ENCODE peak calls at places on chromosomes 11 and 22, in five cellular contexts. T, M, V, R and Y are unnamed samples.

GRCh38 chr11:46112961-46113617 is 8.2 kb downstream of the PHF21A start:
- DNase-seq in T (peak), M (peak), V (peak), R (peak), Y (peak)

GRCh38 chr11:19511413-19512183 is 201.0 kb upstream of the NAV2 start:
- DNase-seq in T (no peak), M (peak), V (peak), R (no peak), Y (no peak)

GRCh38 chr11:128841461-128842072 is 25.5 kb downstream of the KCNJ1 start:
- DNase-seq in T (no peak), M (no peak), V (no peak), R (no peak), Y (no peak)

GRCh38 chr11:104222464-104222863 is 58.5 kb upstream of the PDGFD start:
- DNase-seq in T (no peak), M (no peak), V (no peak), R (no peak), Y (no peak)

GRCh38 chr22:46234851-46235437 is 15.1 kb downstream of the CDPF1 start:
- DNase-seq in T (no peak), M (no peak), V (no peak), R (no peak), Y (no peak)

GRCh38 chr22:27045103-27045940 is 387.9 kb downstream of the MIAT start:
- DNase-seq in T (peak), M (peak), V (no peak), R (no peak), Y (peak)

GRCh38 chr11:123577081-123577598 is 77.3 kb downstream of the SCN3B start:
- DNase-seq in T (peak), M (peak), V (peak), R (peak), Y (peak)

GRCh38 chr22:42961815-42962214 is 53.1 kb downstream of the PACSIN2 start:
- DNase-seq in T (no peak), M (no peak), V (peak), R (no peak), Y (no peak)

GRCh38 chr11:103368151-103368550 is 258.9 kb downstream of the DYNC2H1 start:
- DNase-seq in T (no peak), M (no peak), V (no peak), R (no peak), Y (peak)

GRCh38 chr22:42116848-42117424 is 13.7 kb downstream of the CYP2D6 start:
- DNase-seq in T (no peak), M (no peak), V (no peak), R (peak), Y (no peak)

GRCh38 chr11:130198964-130199363 is 39.4 kb downstream of the ST14 start:
- DNase-seq in T (no peak), M (no peak), V (no peak), R (no peak), Y (no peak)

GRCh38 chr11:70255717-70256116 is 14.8 kb upstream of the PPFIA1 start:
- DNase-seq in T (no peak), M (no peak), V (no peak), R (no peak), Y (no peak)

GRCh38 chr22:17655289-17655688 is 16.7 kb downstream of the BCL2L13 start:
- DNase-seq in T (no peak), M (no peak), V (peak), R (no peak), Y (no peak)

GRCh38 chr22:20232781-20233180 is 35.3 kb downstream of the RTN4R start:
- DNase-seq in T (no peak), M (no peak), V (no peak), R (no peak), Y (no peak)

GRCh38 chr11:128905345-128906184 is 14.4 kb downstream of the KCNJ5 start:
- DNase-seq in T (peak), M (peak), V (peak), R (peak), Y (peak)

GRCh38 chr11:6962673-6963072 is 36.4 kb downstream of the ZNF215 start:
- DNase-seq in T (no peak), M (no peak), V (no peak), R (no peak), Y (no peak)

GRCh38 chr11:639324-639977 is 2.4 kb downstream of the DRD4 start:
- DNase-seq in T (no peak), M (no peak), V (no peak), R (peak), Y (no peak)

GRCh38 chr11:68750988-68751325 is 363 bp downstream of the TESMIN start:
- DNase-seq in T (no peak), M (no peak), V (no peak), R (no peak), Y (no peak)

GRCh38 chr11:100980156-100980555 is 149.5 kb downstream of the PGR start:
- DNase-seq in T (peak), M (peak), V (peak), R (peak), Y (peak)

GRCh38 chr11:130513132-130513531 is 64.7 kb downstream of the ADAMTS15 start:
- DNase-seq in T (no peak), M (peak), V (peak), R (no peak), Y (peak)

GRCh38 chr22:24134090-24134846 is 47.0 kb upstream of the SUSD2 start:
- DNase-seq in T (no peak), M (peak), V (peak), R (peak), Y (no peak)

GRCh38 chr22:50210378-50211139 is 9.7 kb downstream of the SELENOO start:
- DNase-seq in T (no peak), M (no peak), V (no peak), R (no peak), Y (no peak)

GRCh38 chr11:6483015-6483414 is 1.7 kb downstream of the TIMM10B start:
- DNase-seq in T (no peak), M (no peak), V (no peak), R (no peak), Y (no peak)

GRCh38 chr22:36433318-36434231 is 45.8 kb upstream of the MYH9 start:
- DNase-seq in T (no peak), M (no peak), V (no peak), R (no peak), Y (no peak)

GRCh38 chr11:108115495-108116140 is 5.7 kb upstream of the ACAT1 start:
- DNase-seq in T (peak), M (peak), V (no peak), R (peak), Y (peak)

GRCh38 chr11:108122166-108122628 is 830 bp downstream of the ACAT1 start:
- DNase-seq in T (no peak), M (peak), V (peak), R (peak), Y (no peak)

GRCh38 chr11:108117746-108118371 is 3.5 kb upstream of the ACAT1 start:
- DNase-seq in T (peak), M (peak), V (peak), R (peak), Y (peak)

GRCh38 chr11:108125126-108125525 is 3.8 kb downstream of the ACAT1 start:
- DNase-seq in T (no peak), M (no peak), V (no peak), R (no peak), Y (no peak)

GRCh38 chr11:108121274-108122155 is at the start of gene ACAT1:
- DNase-seq in T (peak), M (peak), V (peak), R (peak), Y (peak)
- TF ChIP-seq CTCF in T (no peak), M (peak), V (no peak), R (peak), Y (peak)

GRCh38 chr22:47567741-47568140 is 805.3 kb downstream of the TBC1D22A start:
- DNase-seq in T (no peak), M (no peak), V (no peak), R (no peak), Y (no peak)
- TF ChIP-seq CTCF in T (no peak), M (no peak), V (no peak), R (no peak), Y (no peak)

DNA sequence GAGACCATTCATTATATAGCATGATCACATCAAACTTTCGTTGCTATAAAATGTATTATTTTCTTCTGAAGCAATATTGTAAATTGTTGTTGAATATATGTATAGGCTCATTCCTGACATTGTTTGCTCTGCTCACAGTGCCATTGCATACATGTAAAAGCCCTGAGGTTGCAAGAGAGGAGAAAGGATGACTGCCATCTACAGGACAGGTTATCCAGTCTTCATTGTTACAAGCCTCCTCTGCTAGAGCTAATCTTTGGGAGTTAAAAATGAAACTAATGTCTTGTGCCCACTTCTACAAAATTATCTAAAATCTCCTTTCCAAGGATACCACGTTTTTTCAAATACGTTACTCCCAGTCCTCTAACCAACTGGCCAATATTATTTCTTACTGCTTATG is 16.4 kb upstream of the OR5AL1 start:
- DNase-seq in T (no peak), M (no peak), V (peak), R (peak), Y (no peak)
- TF ChIP-seq CTCF in T (no peak), M (no peak), V (no peak), R (peak), Y (no peak)

DNA sequence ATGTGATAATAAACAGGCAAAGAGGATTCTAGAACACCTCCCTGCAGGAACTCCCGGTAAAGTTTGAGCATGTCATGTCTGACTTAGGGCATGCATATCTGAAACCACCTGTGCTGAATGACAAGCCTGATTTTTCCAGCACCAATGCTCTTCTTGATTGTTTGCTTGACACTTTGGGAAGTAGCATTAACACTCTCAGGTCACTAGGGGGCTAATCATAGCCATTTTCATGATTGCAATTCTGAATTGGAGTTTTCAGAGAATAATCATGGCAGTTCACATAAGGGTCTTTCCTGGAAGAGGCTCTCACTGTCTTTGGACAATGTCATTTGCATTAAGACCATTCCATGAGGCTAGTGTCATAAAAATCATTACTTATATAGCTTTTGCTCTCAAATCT is 234.4 kb upstream of the MTNR1B start:
- DNase-seq in T (no peak), M (no peak), V (peak), R (peak), Y (no peak)
- TF ChIP-seq CTCF in T (no peak), M (peak), V (peak), R (peak), Y (peak)

GRCh38 chr11:88420165-88420781 is 82.7 kb upstream of the CTSC start:
- DNase-seq in T (no peak), M (no peak), V (peak), R (no peak), Y (peak)
- TF ChIP-seq CTCF in T (no peak), M (no peak), V (no peak), R (no peak), Y (no peak)

GRCh38 chr11:61332823-61333637 is at the start of the genes DDB1 and TKFC:
- DNase-seq in T (peak), M (peak), V (peak), R (peak), Y (peak)

GRCh38 chr11:61331636-61332035 is 1.3 kb downstream of the DDB1 start:
- DNase-seq in T (no peak), M (no peak), V (peak), R (no peak), Y (no peak)

GRCh38 chr11:61333638-61334433 is 808 bp downstream of the TKFC start:
- DNase-seq in T (no peak), M (no peak), V (peak), R (no peak), Y (no peak)

GRCh38 chr11:61334434-61335354 is 1.7 kb downstream of the TKFC start:
- DNase-seq in T (no peak), M (peak), V (peak), R (no peak), Y (peak)

GRCh38 chr11:61332266-61332822 is 561 bp downstream of the DDB1 start:
- DNase-seq in T (peak), M (peak), V (peak), R (peak), Y (peak)
- TF ChIP-seq CTCF in T (no peak), M (peak), V (no peak), R (no peak), Y (no peak)